ENCODE peak calls at places on chromosomes 16 and 17, in ten cellular contexts. One of them, this sample, is unnamed.

GRCh38 chr17:63819585-63820537 is 7.4 kb upstream of the PSMC5 start:
- DNase-seq in psoas muscle: no peak
- DNase-seq in hepatocyte: no peak
- DNase-seq in HT-29: no peak
- DNase-seq in activated naive CD8-positive, alpha-beta T cell treated with anti-CD3 and anti-CD28 coated beads, Interleukin-2, amount 50 U/mL, for 16 hours: no peak
- DNase-seq in mucosa of descending colon: no peak
- DNase-seq in lung microvascular endothelial cell: no peak
- DNase-seq in H1: no peak
- DNase-seq in sigmoid colon: no peak
- DNase-seq in amygdala: no peak
- DNase-seq in this sample: no peak

GRCh38 chr17:13230908-13231307 is 213.1 kb upstream of the ELAC2 start:
- DNase-seq in mucosa of descending colon: no peak
- DNase-seq in H1: no peak
- DNase-seq in activated naive CD8-positive, alpha-beta T cell treated with anti-CD3 and anti-CD28 coated beads, Interleukin-2, amount 50 U/mL, for 16 hours: no peak
- DNase-seq in sigmoid colon: no peak
- DNase-seq in hepatocyte: no peak
- DNase-seq in HT-29: no peak
- DNase-seq in amygdala: no peak
- DNase-seq in psoas muscle: no peak
- DNase-seq in lung microvascular endothelial cell: no peak
- DNase-seq in this sample: no peak

GRCh38 chr17:37458805-37459204 is 30.9 kb upstream of the DUSP14 start:
- DNase-seq in hepatocyte: no peak
- DNase-seq in lung microvascular endothelial cell: no peak
- DNase-seq in activated naive CD8-positive, alpha-beta T cell treated with anti-CD3 and anti-CD28 coated beads, Interleukin-2, amount 50 U/mL, for 16 hours: no peak
- DNase-seq in sigmoid colon: no peak
- DNase-seq in amygdala: no peak
- DNase-seq in mucosa of descending colon: no peak
- DNase-seq in psoas muscle: no peak
- DNase-seq in H1: no peak
- DNase-seq in HT-29: no peak
- DNase-seq in this sample: no peak

GRCh38 chr17:64572682-64573154 is 65.9 kb downstream of the CEP95 start:
- DNase-seq in lung microvascular endothelial cell: peak
- DNase-seq in psoas muscle: no peak
- DNase-seq in HT-29: no peak
- DNase-seq in H1: no peak
- DNase-seq in activated naive CD8-positive, alpha-beta T cell treated with anti-CD3 and anti-CD28 coated beads, Interleukin-2, amount 50 U/mL, for 16 hours: no peak
- DNase-seq in hepatocyte: no peak
- DNase-seq in sigmoid colon: no peak
- DNase-seq in mucosa of descending colon: no peak
- DNase-seq in amygdala: no peak
- DNase-seq in this sample: no peak

GRCh38 chr16:77780378-77780837 is 8.0 kb upstream of the VAT1L start:
- DNase-seq in mucosa of descending colon: no peak
- DNase-seq in HT-29: no peak
- DNase-seq in activated naive CD8-positive, alpha-beta T cell treated with anti-CD3 and anti-CD28 coated beads, Interleukin-2, amount 50 U/mL, for 16 hours: no peak
- DNase-seq in lung microvascular endothelial cell: peak
- DNase-seq in hepatocyte: peak
- DNase-seq in amygdala: no peak
- DNase-seq in psoas muscle: no peak
- DNase-seq in sigmoid colon: no peak
- DNase-seq in H1: no peak
- DNase-seq in this sample: no peak

GRCh38 chr17:78272181-78272913 is 40.9 kb downstream of the TMEM235 start:
- DNase-seq in psoas muscle: no peak
- DNase-seq in lung microvascular endothelial cell: peak
- DNase-seq in HT-29: no peak
- DNase-seq in activated naive CD8-positive, alpha-beta T cell treated with anti-CD3 and anti-CD28 coated beads, Interleukin-2, amount 50 U/mL, for 16 hours: peak
- DNase-seq in amygdala: no peak
- DNase-seq in hepatocyte: peak
- DNase-seq in mucosa of descending colon: peak
- DNase-seq in H1: no peak
- DNase-seq in sigmoid colon: peak
- DNase-seq in this sample: peak

GRCh38 chr17:71792966-71793365 is 327.9 kb upstream of the SOX9 start:
- DNase-seq in H1: no peak
- DNase-seq in hepatocyte: no peak
- DNase-seq in HT-29: no peak
- DNase-seq in activated naive CD8-positive, alpha-beta T cell treated with anti-CD3 and anti-CD28 coated beads, Interleukin-2, amount 50 U/mL, for 16 hours: no peak
- DNase-seq in mucosa of descending colon: no peak
- DNase-seq in sigmoid colon: no peak
- DNase-seq in lung microvascular endothelial cell: no peak
- DNase-seq in psoas muscle: no peak
- DNase-seq in amygdala: no peak
- DNase-seq in this sample: no peak

GRCh38 chr17:71926746-71927398 is 193.9 kb upstream of the SOX9 start:
- DNase-seq in hepatocyte: no peak
- DNase-seq in amygdala: no peak
- DNase-seq in mucosa of descending colon: no peak
- DNase-seq in H1: no peak
- DNase-seq in HT-29: no peak
- DNase-seq in sigmoid colon: no peak
- DNase-seq in activated naive CD8-positive, alpha-beta T cell treated with anti-CD3 and anti-CD28 coated beads, Interleukin-2, amount 50 U/mL, for 16 hours: no peak
- DNase-seq in psoas muscle: no peak
- DNase-seq in lung microvascular endothelial cell: no peak
- DNase-seq in this sample: no peak

GRCh38 chr16:1548727-1549126 is 15.3 kb downstream of the TMEM204 start:
- DNase-seq in sigmoid colon: no peak
- DNase-seq in HT-29: no peak
- DNase-seq in hepatocyte: no peak
- DNase-seq in mucosa of descending colon: no peak
- DNase-seq in H1: no peak
- DNase-seq in activated naive CD8-positive, alpha-beta T cell treated with anti-CD3 and anti-CD28 coated beads, Interleukin-2, amount 50 U/mL, for 16 hours: no peak
- DNase-seq in psoas muscle: no peak
- DNase-seq in amygdala: no peak
- DNase-seq in lung microvascular endothelial cell: peak
- DNase-seq in this sample: no peak

GRCh38 chr16:66568355-66568754 is 2.1 kb downstream of the CMTM1 start:
- DNase-seq in amygdala: no peak
- DNase-seq in HT-29: no peak
- DNase-seq in mucosa of descending colon: no peak
- DNase-seq in H1: no peak
- DNase-seq in sigmoid colon: no peak
- DNase-seq in lung microvascular endothelial cell: no peak
- DNase-seq in psoas muscle: no peak
- DNase-seq in activated naive CD8-positive, alpha-beta T cell treated with anti-CD3 and anti-CD28 coated beads, Interleukin-2, amount 50 U/mL, for 16 hours: no peak
- DNase-seq in hepatocyte: no peak
- DNase-seq in this sample: no peak

GRCh38 chr16:27401768-27402568 is at the start of gene IL21R:
- DNase-seq in activated naive CD8-positive, alpha-beta T cell treated with anti-CD3 and anti-CD28 coated beads, Interleukin-2, amount 50 U/mL, for 16 hours: peak
- DNase-seq in H1: no peak
- DNase-seq in mucosa of descending colon: peak
- DNase-seq in amygdala: no peak
- DNase-seq in hepatocyte: no peak
- DNase-seq in sigmoid colon: peak
- DNase-seq in lung microvascular endothelial cell: peak
- DNase-seq in psoas muscle: peak
- DNase-seq in HT-29: no peak
- DNase-seq in this sample: peak

GRCh38 chr17:69466905-69467630 is 52.6 kb downstream of the MAP2K6 start:
- DNase-seq in H1: no peak
- DNase-seq in hepatocyte: peak
- DNase-seq in lung microvascular endothelial cell: peak
- DNase-seq in psoas muscle: no peak
- DNase-seq in activated naive CD8-positive, alpha-beta T cell treated with anti-CD3 and anti-CD28 coated beads, Interleukin-2, amount 50 U/mL, for 16 hours: no peak
- DNase-seq in amygdala: no peak
- DNase-seq in mucosa of descending colon: no peak
- DNase-seq in sigmoid colon: no peak
- DNase-seq in HT-29: no peak
- DNase-seq in this sample: no peak

GRCh38 chr17:353838-354234 is 1.2 kb upstream of the RPH3AL start:
- DNase-seq in mucosa of descending colon: no peak
- DNase-seq in lung microvascular endothelial cell: no peak
- DNase-seq in HT-29: no peak
- DNase-seq in activated naive CD8-positive, alpha-beta T cell treated with anti-CD3 and anti-CD28 coated beads, Interleukin-2, amount 50 U/mL, for 16 hours: no peak
- DNase-seq in psoas muscle: no peak
- DNase-seq in H1: no peak
- DNase-seq in hepatocyte: no peak
- DNase-seq in sigmoid colon: no peak
- DNase-seq in amygdala: no peak
- DNase-seq in this sample: no peak

GRCh38 chr17:40553694-40554534 is 11.4 kb downstream of the CCR7 start:
- DNase-seq in H1: no peak
- DNase-seq in hepatocyte: no peak
- DNase-seq in HT-29: no peak
- DNase-seq in sigmoid colon: peak
- DNase-seq in amygdala: no peak
- DNase-seq in psoas muscle: peak
- DNase-seq in activated naive CD8-positive, alpha-beta T cell treated with anti-CD3 and anti-CD28 coated beads, Interleukin-2, amount 50 U/mL, for 16 hours: no peak
- DNase-seq in mucosa of descending colon: peak
- DNase-seq in lung microvascular endothelial cell: peak
- DNase-seq in this sample: peak

GRCh38 chr17:4858880-4859260 is 25.7 kb downstream of the MINK1 start:
- DNase-seq in hepatocyte: no peak
- DNase-seq in HT-29: no peak
- DNase-seq in amygdala: peak
- DNase-seq in lung microvascular endothelial cell: peak
- DNase-seq in psoas muscle: peak
- DNase-seq in H1: no peak
- DNase-seq in activated naive CD8-positive, alpha-beta T cell treated with anti-CD3 and anti-CD28 coated beads, Interleukin-2, amount 50 U/mL, for 16 hours: no peak
- DNase-seq in mucosa of descending colon: no peak
- DNase-seq in sigmoid colon: peak
- DNase-seq in this sample: no peak

GRCh38 chr17:27663862-27664605 is 33.0 kb downstream of the LGALS9 start:
- DNase-seq in lung microvascular endothelial cell: no peak
- DNase-seq in activated naive CD8-positive, alpha-beta T cell treated with anti-CD3 and anti-CD28 coated beads, Interleukin-2, amount 50 U/mL, for 16 hours: no peak
- DNase-seq in sigmoid colon: no peak
- DNase-seq in HT-29: no peak
- DNase-seq in hepatocyte: no peak
- DNase-seq in H1: no peak
- DNase-seq in psoas muscle: no peak
- DNase-seq in amygdala: no peak
- DNase-seq in mucosa of descending colon: no peak
- DNase-seq in this sample: no peak

GRCh38 chr16:3187798-3188674 is at the start of gene OR1F1:
- DNase-seq in activated naive CD8-positive, alpha-beta T cell treated with anti-CD3 and anti-CD28 coated beads, Interleukin-2, amount 50 U/mL, for 16 hours: peak
- DNase-seq in psoas muscle: no peak
- DNase-seq in hepatocyte: no peak
- DNase-seq in sigmoid colon: no peak
- DNase-seq in mucosa of descending colon: no peak
- DNase-seq in H1: no peak
- DNase-seq in lung microvascular endothelial cell: no peak
- DNase-seq in amygdala: no peak
- DNase-seq in HT-29: no peak
- DNase-seq in this sample: peak

GRCh38 chr16:89043636-89044393 is 49.8 kb upstream of the ACSF3 start:
- DNase-seq in HT-29: no peak
- DNase-seq in sigmoid colon: peak
- DNase-seq in amygdala: no peak
- DNase-seq in mucosa of descending colon: no peak
- DNase-seq in H1: no peak
- DNase-seq in hepatocyte: no peak
- DNase-seq in activated naive CD8-positive, alpha-beta T cell treated with anti-CD3 and anti-CD28 coated beads, Interleukin-2, amount 50 U/mL, for 16 hours: no peak
- DNase-seq in lung microvascular endothelial cell: no peak
- DNase-seq in psoas muscle: no peak
- DNase-seq in this sample: no peak